ENCODE peak calls at places on chromosome 17, in eight cellular contexts. Y is cardiac muscle cell, B is PC-3, I is AG10803, M is stomach, C is endothelial cell of umbilical vein, P is progenitor cell of endocrine pancreas, A is H9. L is an unnamed sample.

GRCh38 chr17:65048441-65048840 is 8.1 kb downstream of the GNA13 start:
- DNase-seq in Y (no peak), M (no peak), I (no peak), P (no peak), C (no peak), A (no peak), B (no peak), L (no peak)

GRCh38 chr17:13437966-13438779 is 163.6 kb downstream of the HS3ST3A1 start:
- DNase-seq in I (no peak), B (peak), A (no peak), C (no peak), Y (no peak), P (no peak), M (no peak), L (no peak)

GRCh38 chr17:44900894-44901293 is 1.6 kb upstream of the EFTUD2 start:
- DNase-seq in A (no peak), B (peak), C (peak), P (no peak), Y (peak), M (no peak), I (peak), L (no peak)

GRCh38 chr17:81601525-81602120 is 35.3 kb downstream of the NPLOC4 start:
- DNase-seq in A (peak), C (peak), Y (peak), M (peak), B (peak), I (peak), P (peak), L (no peak)

GRCh38 chr17:27244481-27245223 is 49.3 kb upstream of the WSB1 start:
- DNase-seq in A (peak), C (peak), P (no peak), I (peak), B (peak), M (no peak), Y (peak), L (no peak)

GRCh38 chr17:11493947-11494346 is 104.3 kb upstream of the DNAH9 start:
- DNase-seq in M (no peak), P (no peak), B (no peak), Y (no peak), I (no peak), A (peak), C (no peak), L (no peak)

GRCh38 chr17:76659928-76660614 is 16.5 kb upstream of the ST6GALNAC1 start:
- DNase-seq in P (no peak), A (no peak), Y (peak), I (no peak), M (no peak), C (no peak), B (peak), L (no peak)

GRCh38 chr17:78933025-78933958 is 8.1 kb upstream of the TIMP2 start:
- DNase-seq in C (peak), Y (peak), I (peak), A (peak), M (peak), P (no peak), B (peak), L (no peak)

GRCh38 chr17:75130632-75131277 is 787 bp downstream of the NT5C start:
- DNase-seq in I (peak), Y (peak), B (peak), C (peak), P (peak), A (peak), M (peak), L (no peak)
- TF ChIP-seq CTCF in I (peak), Y (peak), B (peak), C (peak), P (peak), A (peak), M (no peak), L (peak)

GRCh38 chr17:46834846-46835245 is 16.4 kb upstream of the WNT3 start:
- DNase-seq in A (no peak), B (no peak), M (no peak), I (no peak), C (no peak), P (no peak), Y (no peak), L (no peak)
- TF ChIP-seq CTCF in A (no peak), B (no peak), M (no peak), I (no peak), C (no peak), P (no peak), Y (no peak), L (no peak)

DNA sequence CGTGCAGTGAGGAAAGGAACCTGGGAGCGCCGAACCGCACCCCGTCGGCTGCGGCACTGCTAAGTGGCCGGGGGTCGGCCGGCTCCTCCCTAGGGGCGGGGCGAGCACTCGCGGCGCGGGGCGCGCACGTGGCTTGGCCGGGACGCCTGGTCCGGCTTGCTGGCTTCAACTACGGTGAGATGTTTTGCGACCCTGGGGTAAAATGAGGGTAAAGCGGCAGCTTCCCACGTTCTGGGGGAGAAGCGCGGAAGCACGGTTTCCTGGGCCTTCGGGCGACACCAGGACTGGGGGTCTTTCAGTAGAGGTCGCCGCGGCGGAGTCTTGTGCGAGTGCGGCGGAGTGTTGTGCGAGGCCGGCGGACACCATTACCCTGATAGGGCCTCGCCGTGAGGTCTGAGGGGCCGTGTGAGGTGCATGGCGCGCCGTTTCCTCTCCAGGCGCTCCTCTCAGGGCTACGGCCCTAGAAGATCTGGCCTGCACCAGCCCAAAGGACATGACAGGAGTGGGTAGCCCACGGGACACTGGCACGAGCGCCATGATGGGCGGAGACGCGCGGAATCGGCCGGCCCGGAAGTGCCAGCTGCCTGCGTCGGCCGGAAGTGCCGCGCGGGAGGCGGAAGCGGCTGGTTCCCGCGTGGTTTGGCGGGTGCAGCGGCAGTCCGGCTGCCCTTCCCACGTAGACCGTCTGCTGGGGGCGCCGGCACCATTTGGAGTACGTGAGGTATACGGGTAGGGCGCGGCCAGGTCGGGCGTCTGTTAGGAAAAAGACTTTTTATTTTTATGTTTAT is at the start of gene PIGW:
- DNase-seq in M (peak), A (peak), B (peak), I (peak), C (peak), P (peak), Y (peak), L (no peak)
- TF ChIP-seq CTCF in M (no peak), A (no peak), B (no peak), I (no peak), C (no peak), P (no peak), Y (peak), L (peak)

GRCh38 chr17:77914440-77915254 is 43.9 kb upstream of the TNRC6C start:
- DNase-seq in C (no peak), M (no peak), A (peak), B (no peak), I (no peak), P (no peak), Y (peak), L (no peak)
- TF ChIP-seq CTCF in C (no peak), M (no peak), A (peak), B (peak), I (no peak), P (peak), Y (no peak), L (no peak)